ENCODE peak calls at places on chromosome 1, in five cellular contexts. A is HCT116, W is esophagus muscularis mucosa, X is body of pancreas, D is HepG2. Q is an unnamed sample.

GRCh38 chr1:185834371-185834900 is 100.2 kb downstream of the HMCN1 start:
- DNase-seq in A (no peak), W (no peak), X (no peak), D (no peak), Q (no peak)

GRCh38 chr1:21909787-21910503 is 27.2 kb downstream of the HSPG2 start:
- DNase-seq in A (no peak), W (no peak), X (no peak), D (no peak), Q (no peak)

GRCh38 chr1:41045740-41046139 is 24.2 kb upstream of the SLFNL1 start:
- DNase-seq in A (no peak), W (no peak), X (peak; percentile 57), D (no peak), Q (no peak)

GRCh38 chr1:41775961-41776585 is 142.6 kb downstream of the HIVEP3 start:
- DNase-seq in A (no peak), W (no peak), X (no peak), D (no peak), Q (no peak)

GRCh38 chr1:213015099-213016050 is at the start of gene ANGEL2:
- DNase-seq in A (peak; percentile 96), W (peak; percentile 98), X (peak; percentile 98), D (peak; percentile 95), Q (peak; percentile 87)

GRCh38 chr1:208538078-208538477 is 293.9 kb upstream of the PLXNA2 start:
- DNase-seq in A (no peak), W (peak; percentile 85), X (no peak), D (no peak), Q (no peak)

GRCh38 chr1:228037401-228038386 is 30.9 kb downstream of the WNT3A start:
- DNase-seq in A (no peak), W (no peak), X (peak; percentile 47), D (no peak), Q (no peak)

GRCh38 chr1:241068359-241068758 is 288.6 kb downstream of the RGS7 start:
- DNase-seq in A (no peak), W (no peak), X (no peak), D (no peak), Q (no peak)

GRCh38 chr1:28236656-28237331 is 870 bp downstream of the ATP5IF1 start:
- DNase-seq in A (no peak), W (no peak), X (no peak), D (no peak), Q (no peak)

GRCh38 chr1:206839857-206840256 is 25.6 kb upstream of the IL20 start:
- DNase-seq in A (no peak), W (no peak), X (no peak), D (no peak), Q (peak; percentile 76)

GRCh38 chr1:222561656-222562055 is 13.8 kb upstream of the HHIPL2 start:
- DNase-seq in A (no peak), W (no peak), X (no peak), D (no peak), Q (no peak)

GRCh38 chr1:87335175-87335992 is 6.7 kb downstream of the LMO4 start:
- DNase-seq in A (no peak), W (no peak), X (peak; percentile 69), D (peak; percentile 9), Q (peak; percentile 67)

GRCh38 chr1:202143011-202143767 is 1.3 kb downstream of the ARL8A start:
- DNase-seq in A (no peak), W (no peak), X (peak; percentile 35), D (peak; percentile 75), Q (no peak)

GRCh38 chr1:50620680-50621329 is 197.6 kb upstream of the DMRTA2 start:
- DNase-seq in A (peak; percentile 61), W (no peak), X (peak; percentile 37), D (peak; percentile 45), Q (peak; percentile 61)

GRCh38 chr1:3192825-3193224 is 123.8 kb downstream of the PRDM16 start:
- DNase-seq in A (no peak), W (no peak), X (no peak), D (peak; percentile 7), Q (no peak)

GRCh38 chr1:6614019-6614952 is 755 bp downstream of the PHF13 start:
- DNase-seq in A (no peak), W (no peak), X (peak; percentile 61), D (no peak), Q (no peak)

DNA sequence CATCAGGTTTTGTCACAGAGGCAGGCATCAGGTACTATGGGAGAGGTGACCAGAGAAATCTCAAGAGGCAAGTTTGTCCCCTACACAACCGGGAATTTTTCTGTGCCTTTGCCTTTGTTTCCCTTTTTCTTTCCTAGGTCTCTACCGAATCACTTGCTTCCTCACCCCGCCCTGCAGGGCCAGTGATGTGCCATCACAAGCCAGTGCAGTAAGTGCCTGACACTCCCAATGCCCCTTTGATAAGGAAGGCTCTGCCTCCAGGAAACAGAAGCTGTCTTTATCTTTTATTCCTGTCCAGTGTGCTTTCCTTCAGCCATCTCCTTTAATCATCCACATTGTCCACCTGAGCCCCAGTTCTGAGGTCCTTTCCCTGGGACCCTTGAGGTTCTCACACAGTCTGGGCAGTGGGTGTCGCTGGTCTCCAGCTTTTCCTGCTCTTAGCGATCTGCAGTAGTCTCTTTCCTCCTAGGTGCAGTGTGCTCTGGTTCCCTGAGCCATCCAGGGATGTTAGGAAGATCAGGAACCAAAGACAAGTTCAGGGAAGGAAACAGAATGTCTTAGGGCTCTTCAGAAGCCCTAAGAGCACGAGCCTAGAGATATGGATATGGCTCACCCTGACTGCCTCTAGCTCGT is 36.6 kb downstream of the GJA5 start:
- DNase-seq in A (peak; percentile 28), W (no peak), X (peak; percentile 49), D (peak; percentile 51), Q (no peak)
- TF ChIP-seq POLR2A in A (no peak), W (no peak), X (no peak), D (no peak), Q (no peak)

GRCh38 chr1:1021860-1022259 is 1.9 kb downstream of the AGRN start:
- DNase-seq in A (no peak), W (no peak), X (no peak), D (no peak), Q (peak; percentile 79)

GRCh38 chr1:1020415-1021009 is 592 bp downstream of the AGRN start:
- DNase-seq in A (no peak), W (no peak), X (no peak), D (no peak), Q (no peak)

GRCh38 chr1:1019122-1019999 is 559 bp upstream of the AGRN start:
- DNase-seq in A (peak; percentile 61), W (no peak), X (peak; percentile 90), D (peak; percentile 88), Q (peak; percentile 60)

GRCh38 chr1:1021010-1021845 is 1.3 kb downstream of the AGRN start:
- DNase-seq in A (no peak), W (no peak), X (peak; percentile 69), D (no peak), Q (peak; percentile 76)

DNA sequence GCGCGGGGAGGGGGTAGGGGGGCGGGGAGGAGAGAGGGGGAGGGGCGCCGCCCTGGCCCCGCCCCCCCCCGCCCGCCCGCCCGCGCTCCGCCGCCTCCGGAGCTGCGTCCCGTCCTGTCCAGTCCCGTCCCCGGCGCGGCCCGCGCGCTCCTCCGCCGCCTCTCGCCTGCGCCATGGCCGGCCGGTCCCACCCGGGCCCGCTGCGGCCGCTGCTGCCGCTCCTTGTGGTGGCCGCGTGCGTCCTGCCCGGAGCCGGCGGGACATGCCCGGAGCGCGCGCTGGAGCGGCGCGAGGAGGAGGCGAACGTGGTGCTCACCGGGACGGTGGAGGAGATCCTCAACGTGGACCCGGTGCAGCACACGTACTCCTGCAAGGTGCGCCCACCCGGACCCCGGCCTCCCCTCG is at the start of gene AGRN:
- DNase-seq in A (no peak), W (no peak), X (peak; percentile 59), D (no peak), Q (no peak)
- TF ChIP-seq POLR2A in A (no peak), W (no peak), X (no peak), D (no peak), Q (peak; percentile 61)

DNA sequence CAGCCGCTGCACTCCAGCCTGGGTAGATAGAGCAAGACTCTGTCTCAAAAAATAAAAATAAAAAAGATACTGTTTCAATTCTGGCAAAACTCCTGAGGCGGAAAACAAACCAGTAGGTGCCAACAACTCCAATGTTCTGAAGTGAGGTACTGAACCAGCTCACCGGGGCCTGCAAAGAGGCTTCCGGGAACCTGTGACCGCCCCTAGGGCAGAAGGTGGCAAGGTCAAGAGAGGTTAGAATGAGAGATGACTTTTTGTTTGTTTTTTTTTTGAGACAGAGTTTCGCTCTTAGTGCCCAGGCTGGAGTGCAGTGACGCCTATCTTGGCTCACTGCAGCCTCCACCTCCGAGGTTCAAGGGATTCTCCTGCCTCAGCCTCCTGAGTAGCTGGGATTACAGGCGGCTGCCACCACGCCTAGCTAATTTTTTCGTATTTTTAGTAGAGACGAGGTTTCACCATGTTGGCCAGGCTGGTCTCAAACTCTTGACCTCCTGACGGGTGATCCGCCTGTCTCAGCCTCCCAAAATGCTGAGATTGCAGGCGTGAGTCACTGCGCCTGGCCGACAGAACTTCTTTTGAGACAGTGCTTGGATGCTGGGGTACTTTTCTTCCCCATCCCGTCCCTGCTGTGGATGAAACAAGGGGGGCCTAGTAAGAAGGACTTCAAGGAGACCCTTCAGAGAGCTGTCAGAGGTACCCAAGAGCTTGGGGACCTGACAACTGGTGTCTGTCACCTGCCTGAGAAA is 91.9 kb upstream of the SLC25A33 start:
- DNase-seq in A (no peak), W (no peak), X (no peak), D (no peak), Q (no peak)
- TF ChIP-seq POLR2A in A (no peak), W (no peak), X (no peak), D (no peak), Q (no peak)

DNA sequence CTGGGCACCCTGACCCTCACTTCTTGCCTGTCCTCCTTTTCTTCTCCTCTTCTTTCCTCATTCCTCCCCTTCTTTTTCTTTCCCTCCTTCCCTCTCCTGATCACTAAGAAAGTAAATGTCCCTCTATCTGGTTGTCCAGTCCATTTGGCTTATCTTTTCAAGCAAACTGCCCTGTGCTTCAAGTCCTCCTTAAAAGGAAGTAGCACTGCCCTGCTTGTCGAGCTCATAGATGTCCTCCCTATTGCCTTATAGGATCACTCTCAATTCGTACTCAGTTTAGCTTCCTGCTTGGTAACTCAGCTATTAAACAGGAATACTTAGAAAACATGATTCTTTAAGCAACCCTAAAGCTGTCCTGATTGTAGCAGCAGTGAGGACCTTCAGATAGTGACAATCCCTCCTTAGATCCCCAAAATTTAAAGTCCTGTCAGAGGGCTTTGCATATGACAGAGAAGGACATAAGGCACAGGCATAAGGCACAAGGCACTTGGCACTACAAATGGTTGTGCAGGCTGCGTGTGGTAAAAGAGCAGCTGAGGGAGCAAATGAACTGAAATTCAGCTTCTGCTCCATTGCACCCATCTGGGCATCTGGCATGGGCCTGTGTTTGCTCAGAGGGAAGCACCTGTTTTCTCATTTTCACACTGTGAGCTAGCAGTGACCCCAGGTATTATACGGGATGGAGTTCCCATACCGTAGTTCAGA is 26.1 kb upstream of the SLAMF6 start:
- DNase-seq in A (no peak), W (no peak), X (peak; percentile 27), D (no peak), Q (no peak)
- TF ChIP-seq POLR2A in A (no peak), W (no peak), X (no peak), D (no peak), Q (no peak)

GRCh38 chr1:23422313-23422877 is 2.2 kb downstream of the TCEA3 start:
- DNase-seq in A (no peak), W (no peak), X (peak; percentile 84), D (no peak), Q (peak; percentile 59)

GRCh38 chr1:23423415-23424170 is 955 bp downstream of the TCEA3 start:
- DNase-seq in A (no peak), W (no peak), X (peak; percentile 92), D (peak; percentile 85), Q (no peak)

GRCh38 chr1:23422955-23423354 is 1.6 kb downstream of the TCEA3 start:
- DNase-seq in A (no peak), W (no peak), X (peak; percentile 48), D (no peak), Q (no peak)

GRCh38 chr1:23426828-23427227 is 2.3 kb upstream of the TCEA3 start:
- DNase-seq in A (no peak), W (no peak), X (no peak), D (no peak), Q (no peak)

GRCh38 chr1:23424171-23424959 is at the start of gene TCEA3:
- DNase-seq in A (no peak), W (no peak), X (peak; percentile 90), D (peak; percentile 36), Q (no peak)
- TF ChIP-seq POLR2A in A (no peak), W (no peak), X (no peak), D (no peak), Q (no peak)

Q was measured in H54.